ENCODE peak calls at places on chromosomes 12 and 14, in seven cellular contexts. One of them, this sample, is unnamed.

GRCh38 chr12:128863957-128864356 is 10.7 kb downstream of the GLT1D1 start:
- DNase-seq in stimulated activated CD4-positive, alpha-beta T cell treated with anti-CD3 and anti-CD28 coated beads, TNF-alpha, amount 100 ng/mL, for 48 hours: no peak
- DNase-seq in activated CD4-positive, alpha-beta T cell treated with anti-CD3 and anti-CD28 coated beads for 24 hours: no peak
- DNase-seq in T47D: no peak
- DNase-seq in HT1080: no peak
- DNase-seq in SK-MEL-5: no peak
- DNase-seq in T-helper 17 cell: no peak
- DNase-seq in this sample: no peak

GRCh38 chr12:58915634-58916033 is 4.7 kb downstream of the LRIG3 start:
- DNase-seq in T-helper 17 cell: no peak
- DNase-seq in activated CD4-positive, alpha-beta T cell treated with anti-CD3 and anti-CD28 coated beads for 24 hours: no peak
- DNase-seq in SK-MEL-5: no peak
- DNase-seq in T47D: peak; percentile 51
- DNase-seq in stimulated activated CD4-positive, alpha-beta T cell treated with anti-CD3 and anti-CD28 coated beads, TNF-alpha, amount 100 ng/mL, for 48 hours: no peak
- DNase-seq in HT1080: no peak
- DNase-seq in this sample: no peak

GRCh38 chr14:35532783-35533356 is 1.1 kb upstream of the INSM2 start:
- DNase-seq in activated CD4-positive, alpha-beta T cell treated with anti-CD3 and anti-CD28 coated beads for 24 hours: no peak
- DNase-seq in HT1080: no peak
- DNase-seq in T47D: no peak
- DNase-seq in T-helper 17 cell: no peak
- DNase-seq in SK-MEL-5: no peak
- DNase-seq in stimulated activated CD4-positive, alpha-beta T cell treated with anti-CD3 and anti-CD28 coated beads, TNF-alpha, amount 100 ng/mL, for 48 hours: no peak
- DNase-seq in this sample: no peak

GRCh38 chr12:106147956-106148355 is 9.2 kb upstream of the NUAK1 start:
- DNase-seq in T-helper 17 cell: no peak
- DNase-seq in T47D: no peak
- DNase-seq in stimulated activated CD4-positive, alpha-beta T cell treated with anti-CD3 and anti-CD28 coated beads, TNF-alpha, amount 100 ng/mL, for 48 hours: no peak
- DNase-seq in SK-MEL-5: no peak
- DNase-seq in HT1080: no peak
- DNase-seq in activated CD4-positive, alpha-beta T cell treated with anti-CD3 and anti-CD28 coated beads for 24 hours: no peak
- DNase-seq in this sample: no peak

GRCh38 chr12:34219046-34219770 is 196.9 kb downstream of the ALG10 start:
- DNase-seq in stimulated activated CD4-positive, alpha-beta T cell treated with anti-CD3 and anti-CD28 coated beads, TNF-alpha, amount 100 ng/mL, for 48 hours: no peak
- DNase-seq in activated CD4-positive, alpha-beta T cell treated with anti-CD3 and anti-CD28 coated beads for 24 hours: no peak
- DNase-seq in T-helper 17 cell: no peak
- DNase-seq in HT1080: peak; percentile 3
- DNase-seq in T47D: peak; percentile 24
- DNase-seq in SK-MEL-5: no peak
- DNase-seq in this sample: peak; percentile 1

GRCh38 chr14:49598182-49598478 is 610 bp upstream of the LRR1 start:
- DNase-seq in activated CD4-positive, alpha-beta T cell treated with anti-CD3 and anti-CD28 coated beads for 24 hours: no peak
- DNase-seq in HT1080: no peak
- DNase-seq in SK-MEL-5: no peak
- DNase-seq in stimulated activated CD4-positive, alpha-beta T cell treated with anti-CD3 and anti-CD28 coated beads, TNF-alpha, amount 100 ng/mL, for 48 hours: no peak
- DNase-seq in T47D: no peak
- DNase-seq in T-helper 17 cell: no peak
- DNase-seq in this sample: no peak

GRCh38 chr12:78060186-78060585 is 229.5 kb downstream of the NAV3 start:
- DNase-seq in activated CD4-positive, alpha-beta T cell treated with anti-CD3 and anti-CD28 coated beads for 24 hours: no peak
- DNase-seq in HT1080: peak; percentile 73
- DNase-seq in T47D: no peak
- DNase-seq in SK-MEL-5: no peak
- DNase-seq in stimulated activated CD4-positive, alpha-beta T cell treated with anti-CD3 and anti-CD28 coated beads, TNF-alpha, amount 100 ng/mL, for 48 hours: no peak
- DNase-seq in T-helper 17 cell: no peak
- DNase-seq in this sample: no peak

GRCh38 chr14:23827100-23827892 is 126.3 kb upstream of the DHRS4 start:
- DNase-seq in stimulated activated CD4-positive, alpha-beta T cell treated with anti-CD3 and anti-CD28 coated beads, TNF-alpha, amount 100 ng/mL, for 48 hours: no peak
- DNase-seq in SK-MEL-5: no peak
- DNase-seq in T47D: no peak
- DNase-seq in activated CD4-positive, alpha-beta T cell treated with anti-CD3 and anti-CD28 coated beads for 24 hours: no peak
- DNase-seq in T-helper 17 cell: no peak
- DNase-seq in HT1080: no peak
- DNase-seq in this sample: no peak

GRCh38 chr14:24937300-24937699 is 112.6 kb downstream of the STXBP6 start:
- DNase-seq in HT1080: no peak
- DNase-seq in SK-MEL-5: no peak
- DNase-seq in T-helper 17 cell: no peak
- DNase-seq in stimulated activated CD4-positive, alpha-beta T cell treated with anti-CD3 and anti-CD28 coated beads, TNF-alpha, amount 100 ng/mL, for 48 hours: no peak
- DNase-seq in T47D: no peak
- DNase-seq in activated CD4-positive, alpha-beta T cell treated with anti-CD3 and anti-CD28 coated beads for 24 hours: no peak
- DNase-seq in this sample: no peak

This sample was measured in activated T-cell treated with anti-CD3 and anti-CD28 coated beads for 48 hours.